ENCODE peak calls at places on chromosomes 16 and 17, in six cellular contexts. J is HFFc6, H is AG10803, Q is astrocyte of the cerebellum, E is glutamatergic neuron, Z is lower lobe of right lung. Y is an unnamed sample.

GRCh38 chr16:14339694-14340093 is 268.6 kb downstream of the MRTFB start:
- DNase-seq in J (no peak), H (no peak), Q (no peak), E (no peak), Z (no peak), Y (no peak)

GRCh38 chr16:22250522-22250921 is 44.4 kb downstream of the EEF2K start:
- DNase-seq in J (no peak), H (peak; percentile 22), Q (no peak), E (no peak), Z (no peak), Y (no peak)

GRCh38 chr16:85477801-85478363 is 135.2 kb upstream of the GSE1 start:
- DNase-seq in J (no peak), H (no peak), Q (no peak), E (no peak), Z (no peak), Y (no peak)

GRCh38 chr17:19457830-19458271 is 46.8 kb downstream of the RNF112 start:
- DNase-seq in J (no peak), H (no peak), Q (no peak), E (no peak), Z (no peak), Y (no peak)

GRCh38 chr16:86669937-86670772 is 91.8 kb downstream of the FOXL1 start:
- DNase-seq in J (no peak), H (no peak), Q (no peak), E (peak; percentile 63), Z (no peak), Y (no peak)

GRCh38 chr17:48388955-48389764 is 40.9 kb downstream of the SKAP1 start:
- DNase-seq in J (no peak), H (no peak), Q (no peak), E (no peak), Z (no peak), Y (no peak)

GRCh38 chr17:6191405-6192095 is 121.4 kb downstream of the WSCD1 start:
- DNase-seq in J (no peak), H (no peak), Q (no peak), E (no peak), Z (no peak), Y (no peak)

GRCh38 chr16:19292186-19292585 is 6.7 kb downstream of the CLEC19A start:
- DNase-seq in J (no peak), H (no peak), Q (no peak), E (no peak), Z (no peak), Y (no peak)

GRCh38 chr16:24969071-24969470 is 46.1 kb downstream of the ARHGAP17 start:
- DNase-seq in J (no peak), H (no peak), Q (no peak), E (no peak), Z (no peak), Y (no peak)

GRCh38 chr16:70715860-70716357 is 30.1 kb upstream of the MTSS2 start:
- DNase-seq in J (no peak), H (no peak), Q (peak; percentile 78), E (no peak), Z (no peak), Y (no peak)

DNA sequence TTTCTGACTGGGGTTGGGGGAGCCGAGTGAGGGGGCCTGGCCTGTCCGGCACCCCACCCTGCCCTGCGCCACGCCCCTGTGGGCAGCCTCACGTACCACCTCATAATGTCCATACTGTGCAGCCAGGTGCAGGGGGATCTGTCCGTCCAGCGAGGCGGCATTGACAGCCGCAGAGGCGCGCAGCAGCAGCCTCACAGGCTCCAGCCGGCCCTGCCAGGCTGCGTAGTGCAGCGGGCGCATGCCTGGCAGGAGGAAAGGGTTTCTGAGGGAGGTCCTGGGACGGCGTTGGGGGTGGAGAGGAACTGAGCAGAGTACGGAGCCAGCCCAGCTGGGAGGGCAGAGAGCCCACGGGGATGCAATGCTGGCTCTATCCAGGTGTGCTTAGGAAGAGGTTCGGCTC is 8.4 kb downstream of the CASKIN2 start:
- DNase-seq in J (no peak), H (no peak), Q (no peak), E (no peak), Z (peak; percentile 36), Y (no peak)
- TF ChIP-seq CTCF in J (no peak), H (no peak), Q (no peak), E (no peak), Z (no peak), Y (no peak)

GRCh38 chr17:18039535-18040286 is 503 bp downstream of the GID4 start:
- DNase-seq in J (no peak), H (no peak), Q (no peak), E (peak; percentile 62), Z (peak; percentile 67), Y (no peak)
- TF ChIP-seq CTCF in J (no peak), H (no peak), Q (no peak), E (no peak), Z (no peak), Y (no peak)

GRCh38 chr17:74873036-74873873 is 461 bp upstream of the FDXR start:
- DNase-seq in J (peak; percentile 100), H (peak; percentile 100), Q (peak; percentile 100), E (peak; percentile 98), Z (peak; percentile 99), Y (peak; percentile 99)
- TF ChIP-seq CTCF in J (no peak), H (no peak), Q (no peak), E (no peak), Z (no peak), Y (no peak)

DNA sequence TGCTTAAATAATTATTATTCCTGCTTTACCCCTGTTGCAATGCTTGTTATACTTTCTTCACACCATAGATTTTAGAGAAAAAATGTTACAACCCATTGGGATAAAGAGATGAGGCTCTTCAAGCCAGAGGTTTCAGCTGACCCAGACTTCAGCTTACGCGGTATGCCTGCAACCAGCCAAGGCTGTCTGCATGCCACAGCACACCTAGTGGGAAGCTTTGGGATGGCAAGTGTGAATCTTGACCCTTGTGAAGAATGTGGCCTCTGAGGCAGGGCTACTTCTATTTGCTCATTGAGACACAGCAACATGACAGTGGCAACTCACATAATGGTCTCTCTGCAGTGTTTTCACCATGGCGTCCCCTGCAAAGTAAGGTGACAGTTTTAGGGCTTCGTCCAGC is 193.9 kb upstream of the PIRT start:
- DNase-seq in J (no peak), H (no peak), Q (no peak), E (peak; percentile 24), Z (no peak), Y (no peak)
- TF ChIP-seq CTCF in J (peak; percentile 17), H (no peak), Q (no peak), E (peak; percentile 57), Z (no peak), Y (peak; percentile 58)

GRCh38 chr17:79546386-79546785 is 64.5 kb downstream of the RBFOX3 start:
- DNase-seq in J (no peak), H (no peak), Q (no peak), E (no peak), Z (no peak), Y (no peak)

GRCh38 chr17:79544142-79544914 is 66.5 kb downstream of the RBFOX3 start:
- DNase-seq in J (no peak), H (no peak), Q (no peak), E (no peak), Z (no peak), Y (no peak)

GRCh38 chr17:79547586-79547985 is 63.3 kb downstream of the RBFOX3 start:
- DNase-seq in J (no peak), H (no peak), Q (no peak), E (no peak), Z (no peak), Y (no peak)

GRCh38 chr17:79543566-79543965 is 67.3 kb downstream of the RBFOX3 start:
- DNase-seq in J (no peak), H (no peak), Q (no peak), E (no peak), Z (no peak), Y (no peak)

GRCh38 chr17:79545251-79546005 is 65.4 kb downstream of the RBFOX3 start:
- DNase-seq in J (no peak), H (no peak), Q (no peak), E (no peak), Z (no peak), Y (no peak)
- TF ChIP-seq CTCF in J (no peak), H (no peak), Q (no peak), E (no peak), Z (no peak), Y (no peak)

GRCh38 chr17:28908640-28909098 is 5.8 kb upstream of the DHRS13 start:
- DNase-seq in J (peak; percentile 61), H (peak; percentile 68), Q (peak; percentile 67), E (no peak), Z (no peak), Y (no peak)

GRCh38 chr17:28912938-28913333 is 10.1 kb upstream of the DHRS13 start:
- DNase-seq in J (no peak), H (no peak), Q (no peak), E (no peak), Z (no peak), Y (no peak)

GRCh38 chr17:28911411-28912045 is 8.6 kb upstream of the DHRS13 start:
- DNase-seq in J (no peak), H (no peak), Q (no peak), E (no peak), Z (no peak), Y (no peak)

GRCh38 chr17:28910534-28910933 is 7.7 kb upstream of the DHRS13 start:
- DNase-seq in J (no peak), H (no peak), Q (no peak), E (no peak), Z (no peak), Y (no peak)

GRCh38 chr17:28912281-28912937 is 9.5 kb upstream of the DHRS13 start:
- DNase-seq in J (no peak), H (no peak), Q (no peak), E (peak; percentile 27), Z (peak; percentile 50), Y (no peak)
- TF ChIP-seq CTCF in J (peak; percentile 55), H (peak; percentile 25), Q (peak; percentile 19), E (no peak), Z (peak; percentile 43), Y (peak; percentile 30)

DNA sequence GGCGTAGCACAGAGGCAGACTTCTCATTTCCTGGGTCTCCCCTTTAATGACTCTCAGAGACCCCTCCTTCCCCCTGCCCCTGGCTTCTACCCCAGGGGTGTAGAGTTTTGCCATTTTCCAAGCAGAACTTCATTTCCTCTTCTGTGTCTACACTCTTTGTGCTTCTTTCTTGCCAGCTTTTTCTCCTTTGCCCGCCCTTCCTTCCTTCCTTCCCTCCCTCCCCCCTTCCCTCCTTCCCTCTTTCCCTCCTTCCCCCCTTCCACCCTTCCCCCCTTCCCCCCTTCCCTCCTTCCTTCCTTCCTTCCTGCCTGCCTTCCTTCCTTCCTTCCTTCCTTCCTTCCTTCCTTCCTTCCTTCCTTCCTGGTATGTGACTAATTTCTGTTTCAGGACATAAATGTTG is 47.0 kb downstream of the MAPT start:
- DNase-seq in J (no peak), H (no peak), Q (no peak), E (no peak), Z (no peak), Y (no peak)
- TF ChIP-seq CTCF in J (no peak), H (no peak), Q (no peak), E (no peak), Z (no peak), Y (no peak)

DNA sequence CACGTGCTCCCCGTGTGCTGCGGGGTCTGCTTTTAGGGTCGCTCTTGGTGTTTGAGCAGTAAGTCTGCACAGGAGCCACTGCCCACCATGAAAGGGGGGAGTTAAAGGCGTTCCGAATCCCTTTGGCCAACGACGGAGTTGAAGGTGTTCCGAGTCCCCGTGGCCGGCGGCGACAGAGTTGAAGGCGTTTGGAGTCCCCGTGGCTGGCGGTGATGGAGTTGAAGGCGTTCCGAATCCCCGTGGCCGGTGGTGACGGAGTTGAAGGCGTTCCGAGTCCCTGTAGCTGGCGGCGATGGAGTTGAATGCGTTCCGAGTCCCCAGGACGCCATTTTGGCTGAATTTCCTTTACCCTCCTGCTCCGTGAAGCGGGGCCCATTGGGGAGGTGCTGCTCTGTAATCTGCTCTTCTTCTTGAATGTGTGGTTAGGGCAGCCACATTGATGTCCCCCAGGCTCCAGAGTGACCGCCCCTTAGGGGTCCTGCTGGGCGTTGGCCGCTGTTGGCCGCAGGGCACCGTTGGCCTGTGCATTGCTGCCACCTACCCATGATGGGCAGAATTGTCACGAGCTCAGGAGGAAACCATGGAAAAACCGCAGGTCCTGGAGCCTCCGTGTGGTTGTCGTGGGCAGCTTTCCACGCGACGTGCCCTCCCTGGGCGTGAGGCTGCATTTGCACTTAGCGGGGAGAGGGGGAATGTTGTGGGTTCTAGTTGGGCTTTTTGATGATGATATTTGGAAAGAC is 73.7 kb upstream of the ZNF750 start:
- DNase-seq in J (no peak), H (no peak), Q (no peak), E (no peak), Z (no peak), Y (no peak)
- TF ChIP-seq CTCF in J (no peak), H (no peak), Q (peak; percentile 30), E (peak; percentile 3), Z (peak; percentile 24), Y (no peak)